ENCODE peak calls at places on chromosome 21, in six cellular contexts. O is HCT116, Z is GM12891, L is A549, I is adrenal gland, N is GM12892. Y is an unnamed sample.
A peak's percentile ranks its signal among the peaks of the same experiment; 100 is the strongest.

GRCh38 chr21:35981514-35982070 is 78.7 kb downstream of the SETD4 start:
- DNase-seq in O (no peak), Z (no peak), L (no peak), I (no peak), N (no peak), Y (no peak)

GRCh38 chr21:34606621-34607020 is 8.3 kb downstream of the RCAN1 start:
- DNase-seq in O (no peak), Z (no peak), L (no peak), I (no peak), N (no peak), Y (no peak)

GRCh38 chr21:35974801-35975200 is 85.5 kb downstream of the SETD4 start:
- DNase-seq in O (peak; percentile 13), Z (no peak), L (no peak), I (no peak), N (no peak), Y (no peak)

GRCh38 chr21:42269382-42269781 is 45.8 kb downstream of the TFF3 start:
- DNase-seq in O (no peak), Z (no peak), L (no peak), I (no peak), N (no peak), Y (no peak)

GRCh38 chr21:36647279-36648093 is 51.4 kb upstream of the SIM2 start:
- DNase-seq in O (no peak), Z (no peak), L (peak; percentile 35), I (no peak), N (no peak), Y (no peak)

GRCh38 chr21:33211732-33212131 is 18.0 kb upstream of the IFNAR2 start:
- DNase-seq in O (no peak), Z (no peak), L (no peak), I (no peak), N (no peak), Y (no peak)

GRCh38 chr21:41289431-41289830 is 27.2 kb upstream of the FAM3B start:
- DNase-seq in O (peak; percentile 21), Z (no peak), L (no peak), I (no peak), N (no peak), Y (no peak)

GRCh38 chr21:24896735-24897124 is 710.6 kb downstream of the MRPL39 start:
- DNase-seq in O (no peak), Z (no peak), L (no peak), I (no peak), N (no peak), Y (no peak)

GRCh38 chr21:42319368-42319767 is 4.2 kb upstream of the TFF3 start:
- DNase-seq in O (no peak), Z (no peak), L (no peak), I (no peak), N (no peak), Y (no peak)

GRCh38 chr21:35342440-35342839 is 293.3 kb upstream of the RUNX1 start:
- DNase-seq in O (no peak), Z (peak; percentile 23), L (no peak), I (no peak), N (peak; percentile 7), Y (no peak)

GRCh38 chr21:15976807-15977206 is 247.0 kb downstream of the USP25 start:
- DNase-seq in O (no peak), Z (no peak), L (peak; percentile 1), I (no peak), N (no peak), Y (peak; percentile 12)

GRCh38 chr21:15442743-15443142 is 287.0 kb upstream of the USP25 start:
- DNase-seq in O (no peak), Z (no peak), L (peak; percentile 60), I (no peak), N (no peak), Y (no peak)

GRCh38 chr21:42527127-42527488 is 13.5 kb downstream of the SLC37A1 start:
- DNase-seq in O (no peak), Z (no peak), L (no peak), I (no peak), N (no peak), Y (no peak)

GRCh38 chr21:15775291-15775690 is 45.5 kb downstream of the USP25 start:
- DNase-seq in O (no peak), Z (no peak), L (no peak), I (no peak), N (no peak), Y (no peak)

GRCh38 chr21:37407719-37408455 is 41.3 kb downstream of the DYRK1A start:
- DNase-seq in O (no peak), Z (no peak), L (no peak), I (no peak), N (no peak), Y (no peak)

GRCh38 chr21:14862794-14863720 is 201.7 kb downstream of the NRIP1 start:
- DNase-seq in O (no peak), Z (no peak), L (no peak), I (no peak), N (no peak), Y (peak; percentile 55)

GRCh38 chr21:34999397-34999941 is 49.6 kb downstream of the RUNX1 start:
- DNase-seq in O (no peak), Z (no peak), L (no peak), I (no peak), N (no peak), Y (no peak)

GRCh38 chr21:36422279-36423098 is 37.3 kb downstream of the CHAF1B start:
- DNase-seq in O (peak; percentile 34), Z (peak; percentile 72), L (peak; percentile 71), I (peak; percentile 77), N (peak; percentile 66), Y (peak; percentile 78)

GRCh38 chr21:26041441-26042180 is 129.0 kb downstream of the APP start:
- DNase-seq in O (no peak), Z (no peak), L (no peak), I (no peak), N (no peak), Y (no peak)

GRCh38 chr21:42426876-42427480 is 23.3 kb downstream of the UBASH3A start:
- DNase-seq in O (no peak), Z (no peak), L (no peak), I (no peak), N (no peak), Y (no peak)

GRCh38 chr21:39006653-39007417 is 176.4 kb downstream of the PSMG1 start:
- DNase-seq in O (no peak), Z (no peak), L (no peak), I (peak; percentile 71), N (no peak), Y (no peak)
- TF ChIP-seq POLR2A in O (no peak), Z (no peak), L (no peak), I (no peak), N (no peak), Y (no peak)

DNA sequence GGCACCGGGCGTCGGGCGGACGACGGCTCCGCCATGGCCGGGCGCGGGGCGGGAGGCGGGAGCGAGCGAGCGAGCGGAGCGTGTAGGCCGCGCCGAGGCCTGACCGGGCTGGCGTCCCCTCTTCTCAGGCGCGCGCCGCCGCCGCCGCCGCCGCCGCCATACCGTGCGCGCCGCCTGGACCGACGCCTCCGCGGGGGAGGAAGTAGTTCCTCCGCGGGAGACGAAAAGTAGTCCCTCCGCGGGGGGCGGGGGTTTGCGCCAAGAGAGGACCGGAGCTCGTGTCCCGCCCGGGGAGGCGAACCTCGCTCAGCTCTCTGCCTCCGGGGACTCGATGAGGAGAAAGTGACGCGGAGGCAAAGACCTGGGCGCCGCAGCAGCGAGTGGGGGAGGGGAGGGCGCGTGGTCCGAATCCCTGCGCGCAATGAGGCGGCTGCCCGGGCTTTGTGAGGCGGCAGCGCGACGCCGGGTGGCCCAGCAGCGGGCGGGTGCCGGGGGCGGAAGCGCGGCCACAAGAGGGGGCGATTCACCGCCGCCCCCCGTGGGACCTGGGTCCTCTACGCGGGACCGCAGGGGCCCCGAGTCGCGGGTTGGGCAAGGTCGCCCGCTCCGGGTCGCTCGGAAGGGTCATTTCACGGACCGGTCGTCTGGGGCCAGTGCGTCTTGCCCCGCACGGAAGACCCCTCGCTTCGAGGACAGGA is at the start of gene BRWD1:
- DNase-seq in O (peak; percentile 58), Z (peak; percentile 73), L (peak; percentile 90), I (peak; percentile 83), N (peak; percentile 69), Y (peak; percentile 96)
- TF ChIP-seq POLR2A in O (peak; percentile 62), Z (peak; percentile 40), L (peak; percentile 72), I (peak; percentile 38), N (peak; percentile 93), Y (peak; percentile 76)

GRCh38 chr21:44316277-44316900 is 16.5 kb downstream of the PFKL start:
- DNase-seq in O (no peak), Z (no peak), L (no peak), I (no peak), N (no peak), Y (no peak)

GRCh38 chr21:44318489-44319285 is 18.8 kb downstream of the PFKL start:
- DNase-seq in O (no peak), Z (no peak), L (no peak), I (no peak), N (no peak), Y (no peak)

GRCh38 chr21:44317241-44317782 is 17.5 kb downstream of the PFKL start:
- DNase-seq in O (no peak), Z (no peak), L (no peak), I (no peak), N (no peak), Y (no peak)

GRCh38 chr21:44319407-44320065 is 19.7 kb downstream of the CFAP410 start:
- DNase-seq in O (no peak), Z (no peak), L (no peak), I (no peak), N (no peak), Y (no peak)

DNA sequence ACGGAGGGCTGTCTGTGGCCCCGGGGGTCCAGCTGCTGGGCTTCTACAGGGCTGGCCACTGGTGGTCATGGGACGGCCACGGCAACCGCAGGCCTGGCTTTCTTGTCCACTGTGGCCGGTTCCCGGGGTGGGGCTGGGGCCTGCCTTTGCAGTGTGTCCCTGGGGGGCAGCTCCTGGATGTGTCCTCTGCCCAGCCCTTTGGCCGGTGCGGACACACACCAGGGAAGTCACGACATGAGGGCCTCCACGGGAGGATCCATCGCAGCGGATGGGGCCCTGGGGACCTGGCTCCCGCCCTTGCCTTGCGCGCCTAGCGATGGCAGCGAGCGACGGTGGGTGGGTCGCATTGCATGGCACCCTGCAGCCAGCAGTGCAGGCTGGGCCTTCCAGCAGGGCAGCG is 18.0 kb downstream of the PFKL start:
- DNase-seq in O (no peak), Z (no peak), L (no peak), I (no peak), N (no peak), Y (no peak)
- TF ChIP-seq POLR2A in O (no peak), Z (no peak), L (no peak), I (no peak), N (no peak), Y (no peak)

GRCh38 chr21:28521932-28522826 is 470.5 kb downstream of the LTN1 start:
- DNase-seq in O (no peak), Z (no peak), L (no peak), I (no peak), N (no peak), Y (peak; percentile 28)
- TF ChIP-seq POLR2A in O (no peak), Z (no peak), L (no peak), I (no peak), N (no peak), Y (no peak)

Y was measured in erythroblast.